ENCODE peak calls at places on chromosomes 7 and 10, in four cellular contexts. T is psoas muscle; R is effector CD4-positive, alpha-beta T cell; P is activated B cell treated with CpG ODN at 0.5 μM for 24 hours. F is an unnamed sample.

GRCh38 chr7:13742126-13742525 is 247.3 kb downstream of the ETV1 start:
- DNase-seq in T (no peak), R (no peak), P (no peak), F (no peak)

GRCh38 chr7:47484923-47485639 is 96.8 kb downstream of the TNS3 start:
- DNase-seq in P (no peak), R (no peak), T (peak; percentile 78), F (peak; percentile 31)

GRCh38 chr10:123044391-123044790 is 35.6 kb downstream of the ACADSB start:
- DNase-seq in T (no peak), R (no peak), P (no peak), F (no peak)

GRCh38 chr10:58219875-58220274 is 47.8 kb downstream of the IPMK start:
- DNase-seq in P (no peak), R (no peak), T (no peak), F (no peak)

GRCh38 chr7:91082854-91083495 is 181.3 kb upstream of the FZD1 start:
- DNase-seq in R (no peak), P (no peak), T (no peak), F (no peak)

GRCh38 chr10:103491729-103492364 is 1.7 kb upstream of the NEURL1 start:
- DNase-seq in P (no peak), T (peak; percentile 56), R (no peak), F (peak; percentile 24)

GRCh38 chr7:74051629-74052410 is 23.8 kb downstream of the ELN start:
- DNase-seq in R (no peak), T (peak; percentile 59), P (no peak), F (peak; percentile 69)

GRCh38 chr7:2530076-2530967 is 10.7 kb downstream of the LFNG start:
- DNase-seq in R (peak; percentile 73), T (peak; percentile 62), P (peak; percentile 70), F (peak; percentile 88)

GRCh38 chr7:129906700-129907099 is 46.1 kb downstream of the UBE2H start:
- DNase-seq in R (no peak), T (no peak), P (no peak), F (no peak)

GRCh38 chr10:132319853-132320669 is 11.9 kb upstream of the LRRC27 start:
- DNase-seq in R (no peak), T (no peak), P (no peak), F (peak; percentile 52)

GRCh38 chr10:16258476-16259040 is 178.3 kb upstream of the PTER start:
- DNase-seq in T (no peak), P (no peak), R (no peak), F (no peak)

GRCh38 chr10:129897851-129898463 is 66.1 kb downstream of the EBF3 start:
- DNase-seq in T (no peak), R (no peak), P (no peak), F (no peak)

GRCh38 chr7:2242541-2243482 is 786 bp downstream of the NUDT1 start:
- DNase-seq in P (peak; percentile 31), T (no peak), R (no peak), F (peak; percentile 49)